ENCODE peak calls at places on chromosomes 6 and 20, in six cellular contexts. O, H, B, Y, T and U are unnamed samples.

GRCh38 chr6:26312096-26312463 is 52.9 kb upstream of the BTN3A2 start:
- DNase-seq in O (peak; percentile 68), H (no peak), B (peak; percentile 18), Y (no peak), T (no peak), U (no peak)

GRCh38 chr6:81215092-81215432 is 537.4 kb downstream of the TENT5A start:
- DNase-seq in O (no peak), H (no peak), B (no peak), Y (no peak), T (no peak), U (no peak)

GRCh38 chr20:40953856-40954255 is 74.8 kb upstream of the TOP1 start:
- DNase-seq in O (no peak), H (peak; percentile 84), B (no peak), Y (no peak), T (peak; percentile 36), U (no peak)

GRCh38 chr20:7728373-7728772 is 211.9 kb downstream of the HAO1 start:
- DNase-seq in O (no peak), H (no peak), B (peak; percentile 50), Y (no peak), T (peak; percentile 76), U (no peak)

GRCh38 chr6:133241901-133242760 is 974 bp downstream of the EYA4 start:
- DNase-seq in O (peak; percentile 60), H (peak; percentile 69), B (no peak), Y (peak; percentile 46), T (peak; percentile 27), U (no peak)

GRCh38 chr6:166206510-166207389 is 39.1 kb upstream of the TBXT start:
- DNase-seq in O (no peak), H (no peak), B (no peak), Y (no peak), T (no peak), U (no peak)

GRCh38 chr6:30727920-30728605 is 7.9 kb downstream of the TUBB start:
- DNase-seq in O (peak; percentile 70), H (peak; percentile 73), B (peak; percentile 36), Y (no peak), T (no peak), U (no peak)

GRCh38 chr6:22041797-22042489 is 254.9 kb downstream of the PRL start:
- DNase-seq in O (no peak), H (peak; percentile 36), B (peak; percentile 18), Y (no peak), T (peak; percentile 79), U (no peak)

GRCh38 chr20:41304413-41305079 is 13.0 kb downstream of the ZHX3 start:
- DNase-seq in O (no peak), H (no peak), B (peak; percentile 39), Y (no peak), T (no peak), U (no peak)

GRCh38 chr6:53717571-53717970 is 52.0 kb upstream of the KLHL31 start:
- DNase-seq in O (no peak), H (no peak), B (peak; percentile 24), Y (no peak), T (no peak), U (no peak)

GRCh38 chr6:89921691-89922090 is 27.4 kb downstream of the GJA10 start:
- DNase-seq in O (no peak), H (no peak), B (peak; percentile 63), Y (no peak), T (no peak), U (peak; percentile 41)

GRCh38 chr6:41562633-41562975 is 16.4 kb downstream of the FOXP4 start:
- DNase-seq in O (no peak), H (no peak), B (no peak), Y (no peak), T (no peak), U (no peak)

GRCh38 chr6:41561931-41562632 is 15.9 kb downstream of the FOXP4 start:
- DNase-seq in O (no peak), H (no peak), B (no peak), Y (no peak), T (no peak), U (no peak)

GRCh38 chr6:41561386-41561785 is 15.2 kb downstream of the FOXP4 start:
- DNase-seq in O (no peak), H (no peak), B (no peak), Y (no peak), T (no peak), U (no peak)

GRCh38 chr6:41564448-41565142 is 18.4 kb downstream of the FOXP4 start:
- DNase-seq in O (no peak), H (no peak), B (no peak), Y (no peak), T (no peak), U (no peak)

GRCh38 chr6:41563060-41563776 is 17.0 kb downstream of the FOXP4 start:
- DNase-seq in O (no peak), H (no peak), B (no peak), Y (no peak), T (no peak), U (no peak)
- H3K9ac ChIP-seq in O (no peak overlapping the region), H (no peak overlapping the region), B (no peak overlapping the region), Y (no peak overlapping the region), T (no peak overlapping the region), U (no peak overlapping the region)

GRCh38 chr6:151481752-151482151 is 12.1 kb upstream of the CCDC170 start:
- DNase-seq in O (no peak), H (no peak), B (no peak), Y (no peak), T (no peak), U (no peak)
- H3K9ac ChIP-seq in O (peak overlapping the region; percentile 35), H (no peak overlapping the region), B (no peak overlapping the region), Y (no peak overlapping the region), T (no peak overlapping the region), U (no peak overlapping the region)

GRCh38 chr6:105135056-105135455 is 44.8 kb downstream of the POPDC3 start:
- DNase-seq in O (peak; percentile 51), H (peak; percentile 20), B (peak; percentile 3), Y (no peak), T (peak; percentile 25), U (no peak)

GRCh38 chr6:105136433-105137350 is 43.1 kb downstream of the POPDC3 start:
- DNase-seq in O (peak; percentile 77), H (peak; percentile 60), B (no peak), Y (peak; percentile 66), T (peak; percentile 42), U (no peak)

GRCh38 chr6:105138141-105138540 is 41.7 kb downstream of the POPDC3 start:
- DNase-seq in O (no peak), H (no peak), B (no peak), Y (no peak), T (no peak), U (no peak)

GRCh38 chr6:105135907-105136432 is 43.8 kb downstream of the POPDC3 start:
- DNase-seq in O (peak; percentile 38), H (peak; percentile 24), B (no peak), Y (no peak), T (peak; percentile 27), U (no peak)

DNA sequence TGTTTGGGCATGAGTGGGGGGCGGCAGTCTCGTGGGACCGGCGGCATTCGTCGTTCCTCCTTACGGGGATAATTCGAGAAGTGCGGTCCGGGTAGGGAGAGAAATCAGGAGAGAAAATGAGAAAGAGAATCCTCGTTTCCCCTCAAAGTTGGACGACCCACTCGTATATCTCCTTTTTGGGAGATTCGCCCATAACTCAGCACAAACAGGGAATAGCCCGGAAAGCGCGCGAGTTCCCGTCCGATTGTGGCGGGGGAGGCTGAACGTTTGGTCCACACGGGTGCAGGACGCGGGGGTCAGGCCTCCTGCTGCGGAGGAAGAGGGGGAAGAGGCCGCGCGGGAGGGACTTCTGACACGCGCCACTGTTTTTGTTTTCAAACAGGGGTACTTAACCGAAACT is 42.4 kb downstream of the POPDC3 start:
- DNase-seq in O (peak; percentile 40), H (peak; percentile 12), B (no peak), Y (no peak), T (no peak), U (no peak)
- H3K9ac ChIP-seq in O (peak overlapping the region; percentile 79), H (peak overlapping the region; percentile 72), B (no peak overlapping the region), Y (peak overlapping the region; percentile 44), T (peak overlapping the region; percentile 82), U (peak overlapping the region; percentile 60)

GRCh38 chr6:56875961-56876360 is 78.9 kb upstream of the BEND6 start:
- DNase-seq in O (no peak), H (no peak), B (peak; percentile 61), Y (no peak), T (no peak), U (no peak)
- H3K9ac ChIP-seq in O (no peak overlapping the region), H (no peak overlapping the region), B (no peak overlapping the region), Y (no peak overlapping the region), T (no peak overlapping the region), U (no peak overlapping the region)

DNA sequence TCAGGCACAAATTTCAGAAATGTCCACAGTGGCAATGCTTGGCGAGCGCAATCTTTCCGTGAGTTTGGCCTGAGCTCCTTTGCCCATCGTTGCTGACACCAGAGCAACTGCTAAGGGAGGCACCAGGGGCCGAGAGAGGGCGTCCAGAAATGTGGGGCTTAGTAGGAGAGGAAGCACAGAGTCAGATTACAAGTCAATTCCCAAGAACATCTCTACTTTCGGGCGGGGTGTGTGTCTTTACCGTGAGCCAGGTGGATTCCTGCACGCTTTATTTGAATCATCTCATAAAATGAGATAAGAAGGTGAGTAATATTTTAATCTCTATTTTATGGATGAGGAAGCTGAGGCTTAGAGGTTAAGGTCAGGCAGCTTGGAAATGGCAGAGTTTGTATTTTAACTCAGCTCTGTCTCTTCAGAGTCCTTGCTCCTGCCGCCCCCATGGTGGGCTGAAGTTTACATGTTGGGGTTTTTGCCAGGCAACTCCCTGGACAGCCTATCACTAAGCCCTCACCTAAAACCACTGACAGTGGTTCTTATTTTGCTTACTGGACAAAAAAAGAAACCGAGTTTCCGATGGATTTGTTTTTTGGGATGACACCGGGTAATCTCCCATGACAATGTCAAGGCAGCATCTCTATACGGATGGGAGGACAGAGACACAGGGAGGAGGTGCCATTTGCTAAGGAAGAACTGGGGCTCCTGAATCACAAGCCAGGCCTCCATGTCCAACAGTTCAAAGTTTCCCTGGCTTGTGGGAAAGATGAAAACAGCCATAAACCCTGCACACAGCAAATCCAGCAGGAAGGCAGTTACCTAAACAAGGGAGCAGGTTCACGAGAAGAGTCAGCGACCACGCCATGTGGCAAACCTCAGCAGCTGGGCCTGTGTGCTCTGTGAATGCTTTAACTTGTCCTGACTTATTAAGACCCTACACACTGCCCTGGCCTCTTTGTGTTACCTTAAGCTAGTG is 112.6 kb upstream of the SLC24A3 start:
- DNase-seq in O (no peak), H (no peak), B (peak; percentile 89), Y (no peak), T (no peak), U (no peak)
- H3K9ac ChIP-seq in O (no peak overlapping the region), H (no peak overlapping the region), B (peak overlapping the region; percentile 32), Y (no peak overlapping the region), T (no peak overlapping the region), U (no peak overlapping the region)

DNA sequence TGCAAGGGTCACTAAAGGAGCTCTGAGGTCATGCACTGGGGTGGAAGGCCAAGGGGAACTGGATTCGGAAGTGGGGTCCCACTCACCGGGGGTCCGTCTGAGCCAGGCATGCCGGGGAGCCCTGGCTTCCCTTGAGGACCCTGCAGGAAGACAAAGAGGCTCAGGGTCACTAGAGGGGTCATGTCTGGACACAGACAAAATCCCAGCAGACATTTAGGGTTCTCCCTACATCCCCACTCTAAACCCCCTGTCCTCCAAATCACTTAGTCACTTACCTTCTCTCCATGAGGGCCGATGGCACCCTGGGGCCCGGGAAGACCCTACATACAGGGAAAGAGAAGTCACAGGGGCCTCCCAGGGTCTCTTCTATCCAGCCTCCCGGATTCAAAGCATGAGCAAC is 15.4 kb downstream of the COL11A2 start:
- DNase-seq in O (no peak), H (no peak), B (no peak), Y (no peak), T (no peak), U (no peak)
- H3K9ac ChIP-seq in O (no peak overlapping the region), H (no peak overlapping the region), B (no peak overlapping the region), Y (no peak overlapping the region), T (no peak overlapping the region), U (no peak overlapping the region)